ENCODE peak calls at places on chromosomes 1 and 21, in nine cellular contexts. D, P, B, Y, X, O, R, I and Z are unnamed samples.

GRCh38 chr1:57406428-57406827 is 17.4 kb downstream of the DAB1 start:
- DNase-seq in R (no peak), B (no peak), I (no peak), P (no peak), X (no peak), D (no peak), Y (no peak), O (no peak), Z (no peak)

GRCh38 chr1:214106375-214106774 is 118.6 kb downstream of the PROX1 start:
- DNase-seq in Y (no peak), O (no peak), P (no peak), B (no peak), I (peak; percentile 15), X (no peak), D (no peak), R (no peak), Z (no peak)

GRCh38 chr1:106998431-106999002 is 58.0 kb upstream of the PRMT6 start:
- DNase-seq in O (no peak), B (no peak), Y (no peak), R (no peak), I (no peak), X (no peak), P (no peak), D (no peak), Z (no peak)

GRCh38 chr1:55639051-55639450 is 423.9 kb upstream of the USP24 start:
- DNase-seq in D (no peak), Y (no peak), O (no peak), I (no peak), P (no peak), X (no peak), R (no peak), B (no peak), Z (no peak)

GRCh38 chr1:16484501-16484835 is 29.6 kb downstream of the RNU1-1 start:
- DNase-seq in B (no peak), O (no peak), Y (no peak), I (no peak), R (no peak), X (no peak), P (no peak), D (no peak), Z (no peak)

GRCh38 chr1:93746009-93746408 is 64.4 kb upstream of the BCAR3 start:
- DNase-seq in Y (no peak), B (no peak), D (no peak), X (no peak), R (no peak), O (no peak), I (no peak), P (no peak), Z (no peak)

GRCh38 chr1:202625416-202626360 is 84.6 kb downstream of the SYT2 start:
- DNase-seq in Y (peak; percentile 87), P (peak; percentile 56), D (no peak), B (peak; percentile 70), R (peak; percentile 77), I (peak; percentile 57), O (peak; percentile 69), X (peak; percentile 68), Z (peak; percentile 82)

GRCh38 chr1:113756461-113756860 is 2.8 kb downstream of the PHTF1 start:
- DNase-seq in D (no peak), P (no peak), O (no peak), R (no peak), Y (no peak), B (no peak), X (no peak), I (no peak), Z (no peak)

GRCh38 chr21:45158491-45159423 is 84.4 kb downstream of the ADARB1 start:
- DNase-seq in Y (no peak), I (no peak), P (no peak), O (no peak), X (no peak), R (no peak), D (no peak), B (no peak), Z (no peak)

GRCh38 chr1:16187748-16188401 is 24.6 kb downstream of the ARHGEF19 start:
- DNase-seq in Y (peak; percentile 88), P (peak; percentile 81), O (peak; percentile 72), D (peak; percentile 64), B (peak; percentile 72), X (peak; percentile 87), R (peak; percentile 82), I (peak; percentile 89), Z (peak; percentile 73)

GRCh38 chr1:154546264-154547043 is 12.0 kb downstream of the UBE2Q1 start:
- DNase-seq in X (peak; percentile 70), O (peak; percentile 51), P (peak; percentile 68), I (peak; percentile 58), Y (no peak), R (peak; percentile 51), B (peak; percentile 60), D (no peak), Z (peak; percentile 81)

GRCh38 chr21:44815852-44816628 is 1.8 kb downstream of the SUMO3 start:
- DNase-seq in O (no peak), D (no peak), P (no peak), X (no peak), Y (no peak), R (no peak), B (no peak), I (no peak), Z (no peak)

GRCh38 chr1:96236156-96236739 is 485.3 kb upstream of the PTBP2 start:
- DNase-seq in Y (no peak), X (peak; percentile 83), I (peak; percentile 75), B (peak; percentile 33), R (peak; percentile 8), D (peak; percentile 44), P (peak; percentile 88), O (no peak), Z (peak; percentile 87)
- TF ChIP-seq CTCF in Y (peak; percentile 30), X (peak; percentile 40), I (peak; percentile 71), B (peak; percentile 24), R (peak; percentile 54), D (peak; percentile 38), P (peak; percentile 54), O (peak; percentile 62), Z (peak; percentile 32)

GRCh38 chr1:23402286-23403037 is 22.1 kb downstream of the TCEA3 start:
- DNase-seq in P (no peak), I (no peak), Y (no peak), D (no peak), R (peak; percentile 61), X (no peak), B (peak; percentile 54), O (no peak), Z (no peak)

GRCh38 chr1:23401313-23401712 is 23.2 kb downstream of the TCEA3 start:
- DNase-seq in R (no peak), P (no peak), X (no peak), O (no peak), I (no peak), B (no peak), Y (no peak), D (no peak), Z (peak; percentile 20)

GRCh38 chr1:23403735-23404486 is 20.6 kb downstream of the TCEA3 start:
- DNase-seq in O (peak; percentile 86), P (peak; percentile 95), D (peak; percentile 89), R (peak; percentile 93), B (peak; percentile 86), I (peak; percentile 89), X (peak; percentile 95), Y (peak; percentile 94), Z (peak; percentile 93)

GRCh38 chr1:23403038-23403336 is 21.6 kb downstream of the TCEA3 start:
- DNase-seq in X (peak; percentile 84), O (no peak), B (no peak), P (peak; percentile 59), R (no peak), D (peak; percentile 56), Y (no peak), I (peak; percentile 86), Z (peak; percentile 78)

GRCh38 chr1:23403355-23403734 is 21.2 kb downstream of the TCEA3 start:
- DNase-seq in O (no peak), X (no peak), Y (no peak), R (no peak), P (no peak), D (no peak), B (no peak), I (no peak), Z (no peak)
- H3K4me3 ChIP-seq in O (no peak overlapping the region), X (no peak overlapping the region), Y (no peak overlapping the region), R (no peak overlapping the region), P (no peak overlapping the region), D (peak overlapping the region; percentile 9), B (no peak overlapping the region), I (no peak overlapping the region), Z (no peak overlapping the region)

GRCh38 chr1:44673675-44674112 is 587 bp downstream of the TMEM53 start:
- DNase-seq in O (no peak), R (no peak), P (no peak), D (no peak), I (no peak), X (no peak), Y (no peak), B (no peak), Z (peak; percentile 55)

GRCh38 chr1:44675186-44675585 is 672 bp downstream of the ARMH1 start:
- DNase-seq in R (no peak), O (no peak), X (no peak), B (peak; percentile 20), D (no peak), I (no peak), P (no peak), Y (no peak), Z (no peak)

GRCh38 chr1:44672254-44672955 is 1.9 kb downstream of the TMEM53 start:
- DNase-seq in P (peak; percentile 37), Y (no peak), X (peak; percentile 58), D (no peak), I (peak; percentile 44), R (no peak), B (peak; percentile 74), O (peak; percentile 56), Z (peak; percentile 84)

GRCh38 chr1:44674113-44675000 is at the start of the genes ARMH1 and TMEM53:
- DNase-seq in Y (peak; percentile 100), B (peak; percentile 100), O (peak; percentile 99), X (peak; percentile 99), I (peak; percentile 98), D (peak; percentile 97), P (peak; percentile 99), R (peak; percentile 99), Z (peak; percentile 100)

DNA sequence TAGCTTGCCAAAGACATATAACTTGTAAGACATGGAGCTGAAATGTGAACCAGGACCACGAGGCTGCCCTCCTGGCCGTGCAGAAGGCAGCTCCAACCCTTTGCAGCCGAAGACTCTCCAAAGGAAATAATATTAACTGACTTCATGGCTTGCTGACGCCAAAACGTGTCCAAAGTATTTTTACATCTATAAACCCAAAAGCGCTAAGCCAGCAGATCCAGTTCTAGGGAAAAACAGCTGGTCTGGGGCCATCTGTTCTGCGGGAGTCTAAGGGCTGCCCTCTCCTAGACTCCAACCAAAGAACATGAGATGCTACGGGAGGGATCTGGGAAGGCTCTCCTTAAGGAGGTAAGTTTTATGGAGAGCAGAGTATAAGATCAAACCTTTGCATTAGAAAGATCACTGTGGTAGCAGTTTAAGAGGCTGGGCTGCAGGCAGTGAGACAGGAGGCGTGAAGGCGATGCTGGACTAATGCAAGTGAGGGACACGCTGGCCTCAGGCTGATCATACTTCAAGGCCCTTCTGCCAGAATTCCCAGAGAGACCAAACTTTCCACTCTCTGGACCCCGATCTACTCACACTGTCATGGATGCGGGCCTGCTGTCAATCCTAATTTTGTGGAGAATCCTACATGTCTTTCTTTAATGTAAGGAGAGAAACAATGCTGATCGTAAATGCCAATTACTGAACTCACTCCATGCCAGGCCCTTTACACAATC is 1.2 kb downstream of the TMEM53 start:
- DNase-seq in R (no peak), P (no peak), Y (no peak), I (no peak), O (no peak), X (no peak), B (peak; percentile 35), D (no peak), Z (no peak)
- TF ChIP-seq CTCF in R (no peak), P (no peak), Y (no peak), I (no peak), O (no peak), X (no peak), B (no peak), D (no peak), Z (no peak)

GRCh38 chr1:48789903-48790302 is 13.2 kb upstream of the BEND5 start:
- DNase-seq in X (no peak), D (no peak), O (no peak), Y (no peak), B (no peak), I (no peak), P (peak; percentile 35), R (no peak), Z (no peak)
- H3K4me3 ChIP-seq in X (no peak overlapping the region), D (no peak overlapping the region), O (no peak overlapping the region), Y (no peak overlapping the region), B (no peak overlapping the region), I (no peak overlapping the region), P (no peak overlapping the region), R (no peak overlapping the region), Z (no peak overlapping the region)